ENCODE peak calls at places on chromosomes 5 and 9, in five cellular contexts. B is stomach, M is tibial nerve, N is uterus, V is HepG2. L is an unnamed sample.

GRCh38 chr5:73447234-73448071 is 1.1 kb downstream of the FOXD1 start:
- DNase-seq in B (no peak), M (no peak), N (peak; percentile 16), V (no peak), L (no peak)

GRCh38 chr9:137216188-137216965 is 5.7 kb downstream of the RNF208 start:
- DNase-seq in B (no peak), M (no peak), N (no peak), V (no peak), L (no peak)

GRCh38 chr5:122465086-122465485 is 153.0 kb downstream of the SNCAIP start:
- DNase-seq in B (no peak), M (no peak), N (no peak), V (no peak), L (no peak)

GRCh38 chr5:122007445-122008010 is 45.8 kb downstream of the SRFBP1 start:
- DNase-seq in B (no peak), M (no peak), N (no peak), V (no peak), L (no peak)

GRCh38 chr9:37942616-37943328 is 38.8 kb upstream of the SLC25A51 start:
- DNase-seq in B (no peak), M (no peak), N (no peak), V (no peak), L (no peak)

GRCh38 chr5:163580516-163580915 is 75.1 kb downstream of the MAT2B start:
- DNase-seq in B (no peak), M (no peak), N (no peak), V (no peak), L (no peak)

GRCh38 chr9:109315889-109316640 is 4.8 kb downstream of the EPB41L4B start:
- DNase-seq in B (peak; percentile 96), M (peak; percentile 66), N (no peak), V (peak; percentile 34), L (peak; percentile 98)

GRCh38 chr9:134025606-134026541 is 593 bp downstream of the BRD3OS start:
- DNase-seq in B (peak; percentile 31), M (peak; percentile 14), N (peak; percentile 46), V (peak; percentile 36), L (peak; percentile 40)

GRCh38 chr5:87524217-87524616 is 111.5 kb upstream of the CCNH start:
- DNase-seq in B (no peak), M (no peak), N (no peak), V (no peak), L (no peak)

GRCh38 chr5:59450245-59450644 is 443.3 kb downstream of the PDE4D start:
- DNase-seq in B (no peak), M (no peak), N (no peak), V (no peak), L (no peak)

GRCh38 chr5:153835891-153836515 is 202.7 kb downstream of the FAM114A2 start:
- DNase-seq in B (no peak), M (no peak), N (no peak), V (no peak), L (no peak)

GRCh38 chr5:66987949-66988838 is 208.4 kb downstream of the CD180 start:
- DNase-seq in B (no peak), M (no peak), N (no peak), V (peak; percentile 36), L (no peak)

GRCh38 chr9:33139421-33140228 is 27.5 kb downstream of the B4GALT1 start:
- DNase-seq in B (peak; percentile 35), M (peak; percentile 75), N (peak; percentile 76), V (peak; percentile 88), L (peak; percentile 43)

GRCh38 chr5:111930407-111930806 is 173.4 kb upstream of the NREP start:
- DNase-seq in B (no peak), M (no peak), N (no peak), V (no peak), L (no peak)

GRCh38 chr9:126684345-126684744 is 70.6 kb downstream of the LMX1B start:
- DNase-seq in B (no peak), M (no peak), N (no peak), V (no peak), L (no peak)

GRCh38 chr9:101736723-101737122 is 1.7 kb downstream of the GRIN3A start:
- DNase-seq in B (no peak), M (no peak), N (no peak), V (no peak), L (no peak)

GRCh38 chr5:472076-472655 is 29.2 kb downstream of the EXOC3 start:
- DNase-seq in B (peak; percentile 45), M (no peak), N (no peak), V (no peak), L (peak; percentile 42)

GRCh38 chr5:35136386-35136785 is 88.6 kb upstream of the AGXT2 start:
- DNase-seq in B (no peak), M (no peak), N (no peak), V (no peak), L (no peak)

GRCh38 chr9:109534151-109534550 is 36.0 kb upstream of the PTPN3 start:
- DNase-seq in B (no peak), M (no peak), N (no peak), V (no peak), L (no peak)

GRCh38 chr5:98679963-98680362 is 93.5 kb upstream of the RGMB start:
- DNase-seq in B (no peak), M (no peak), N (no peak), V (no peak), L (no peak)

GRCh38 chr9:126606483-126606870 is 7.3 kb upstream of the LMX1B start:
- DNase-seq in B (no peak), M (no peak), N (no peak), V (no peak), L (no peak)

GRCh38 chr9:15642369-15642962 is 89.6 kb downstream of the CCDC171 start:
- DNase-seq in B (no peak), M (no peak), N (no peak), V (peak; percentile 50), L (no peak)

GRCh38 chr5:51194626-51195025 is 188.6 kb upstream of the ISL1 start:
- DNase-seq in B (no peak), M (no peak), N (no peak), V (no peak), L (no peak)

GRCh38 chr9:98280574-98280973 is 25.1 kb upstream of the TBC1D2 start:
- DNase-seq in B (no peak), M (no peak), N (no peak), V (no peak), L (no peak)

GRCh38 chr5:60334281-60334713 is 365.7 kb downstream of the DEPDC1B start:
- DNase-seq in B (no peak), M (no peak), N (no peak), V (peak; percentile 18), L (no peak)

GRCh38 chr5:72441094-72441723 is 66.0 kb downstream of the ZNF366 start:
- DNase-seq in B (no peak), M (no peak), N (no peak), V (no peak), L (no peak)

GRCh38 chr9:15211994-15212501 is 95.0 kb downstream of the TTC39B start:
- DNase-seq in B (no peak), M (no peak), N (no peak), V (peak; percentile 70), L (no peak)

GRCh38 chr9:18928711-18929110 is 104.3 kb downstream of the SAXO1 start:
- DNase-seq in B (no peak), M (no peak), N (no peak), V (no peak), L (no peak)

GRCh38 chr5:43332401-43332800 is 19.2 kb upstream of the HMGCS1 start:
- DNase-seq in B (no peak), M (no peak), N (no peak), V (no peak), L (no peak)

GRCh38 chr9:115340314-115340713 is 222.4 kb upstream of the TNC start:
- DNase-seq in B (no peak), M (no peak), N (no peak), V (no peak), L (no peak)

GRCh38 chr5:57082441-57083067 is 91.3 kb upstream of the GPBP1 start:
- DNase-seq in B (no peak), M (no peak), N (no peak), V (peak; percentile 51), L (no peak)

DNA sequence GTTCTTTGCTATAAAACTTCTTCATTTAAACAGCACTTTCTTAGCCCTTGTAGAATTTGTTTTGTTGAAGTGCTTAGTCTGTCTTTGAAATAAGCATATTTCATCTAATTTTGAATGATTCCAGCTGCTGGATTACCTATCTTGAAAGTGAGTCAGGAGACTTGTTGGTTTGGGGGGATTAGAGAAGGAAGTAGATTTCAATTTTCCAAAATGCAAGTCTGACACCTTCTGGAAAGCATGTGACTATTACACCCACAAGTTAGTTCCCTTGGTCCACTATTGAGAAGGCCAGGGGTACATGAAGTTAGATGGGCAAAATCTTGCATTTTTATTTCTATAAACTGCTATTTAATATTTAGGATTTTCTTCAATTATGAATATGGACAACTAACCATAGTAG is 96.4 kb upstream of the RANBP3L start:
- DNase-seq in B (no peak), M (no peak), N (no peak), V (peak; percentile 20), L (no peak)
- TF ChIP-seq CTCF in B (no peak), M (peak; percentile 13), N (peak; percentile 57), V (peak; percentile 67), L (peak; percentile 19)

GRCh38 chr9:93473411-93473810 is 20.0 kb upstream of the FAM120AOS start:
- DNase-seq in B (no peak), M (no peak), N (no peak), V (no peak), L (no peak)

GRCh38 chr9:93471135-93471534 is 17.8 kb upstream of the FAM120AOS start:
- DNase-seq in B (no peak), M (no peak), N (no peak), V (no peak), L (no peak)

GRCh38 chr9:93468763-93469456 is 15.5 kb upstream of the FAM120AOS start:
- DNase-seq in B (no peak), M (no peak), N (peak; percentile 30), V (no peak), L (no peak)

GRCh38 chr9:93467462-93467861 is 14.1 kb upstream of the FAM120AOS start:
- DNase-seq in B (peak; percentile 56), M (no peak), N (no peak), V (no peak), L (no peak)

GRCh38 chr9:93470391-93470790 is 17.0 kb upstream of the FAM120AOS start:
- DNase-seq in B (no peak), M (no peak), N (no peak), V (no peak), L (no peak)
- H3K4me1 ChIP-seq in B (peaks cover 87% of the 10 kb centered on the region), M (no peaks in the 10 kb centered on the region), N (peaks cover 13% of the 10 kb centered on the region), V (peaks cover 60% of the 10 kb centered on the region), L (peaks cover 52% of the 10 kb centered on the region)

GRCh38 chr9:131500377-131500776 is 2.3 kb upstream of the POMT1 start:
- DNase-seq in B (no peak), M (no peak), N (no peak), V (no peak), L (no peak)

GRCh38 chr9:131496844-131497425 is 5.8 kb upstream of the POMT1 start:
- DNase-seq in B (no peak), M (no peak), N (no peak), V (no peak), L (no peak)

GRCh38 chr9:131500939-131501541 is 1.7 kb upstream of the POMT1 start:
- DNase-seq in B (no peak), M (no peak), N (no peak), V (no peak), L (no peak)

GRCh38 chr9:131495726-131496292 is 6.9 kb upstream of the POMT1 start:
- DNase-seq in B (no peak), M (no peak), N (no peak), V (no peak), L (no peak)

GRCh38 chr9:131499254-131499653 is 3.5 kb upstream of the POMT1 start:
- DNase-seq in B (no peak), M (no peak), N (no peak), V (no peak), L (no peak)
- TF ChIP-seq POLR2A in B (no peak), M (no peak), N (no peak), V (no peak), L (no peak)

GRCh38 chr5:23139338-23140171 is 286.4 kb upstream of the CDH12 start:
- DNase-seq in B (no peak), M (no peak), N (no peak), V (peak; percentile 3), L (no peak)
- TF ChIP-seq CTCF in B (peak; percentile 25), M (peak; percentile 15), N (no peak), V (peak; percentile 46), L (no peak)